ENCODE peak calls at places on chromosomes 16 and 17, in nine cellular contexts. Q is stimulated activated CD8-positive, alpha-beta memory T cell treated with anti-CD3 and anti-CD28 coated beads, Interleukin-4, amount 100 ng/mL, for 24 hours; N is iPS DF 19.7; E is cardiac fibroblast; O is substantia nigra; L is mucosa of descending colon; P is activated CD4-positive, CD25-positive, alpha-beta regulatory T cell; S is HFFc6; X is lung microvascular endothelial cell. Z is an unnamed sample.

GRCh38 chr16:8962393-8963009 is 1.2 kb downstream of the USP7 start:
- DNase-seq in Q (peak), N (no peak), E (no peak), O (no peak), L (peak), P (peak), S (no peak), X (peak), Z (no peak)

GRCh38 chr17:42392664-42393415 is 4.6 kb upstream of the STAT3 start:
- DNase-seq in Q (no peak), N (no peak), E (no peak), O (no peak), L (no peak), P (no peak), S (no peak), X (no peak), Z (no peak)

GRCh38 chr17:80141463-80142165 is 5.3 kb downstream of the EIF4A3 start:
- DNase-seq in Q (no peak), N (no peak), E (no peak), O (no peak), L (no peak), P (no peak), S (no peak), X (no peak), Z (no peak)

GRCh38 chr17:39235555-39236221 is 9.9 kb upstream of the STAC2 start:
- DNase-seq in Q (no peak), N (peak), E (peak), O (no peak), L (no peak), P (no peak), S (peak), X (peak), Z (peak)

GRCh38 chr17:29747660-29748059 is 124.9 kb upstream of the CORO6 start:
- DNase-seq in Q (no peak), N (no peak), E (no peak), O (no peak), L (no peak), P (no peak), S (peak), X (no peak), Z (no peak)

GRCh38 chr17:79391808-79392233 is 219.0 kb downstream of the RBFOX3 start:
- DNase-seq in Q (peak), N (peak), E (peak), O (peak), L (peak), P (peak), S (peak), X (peak), Z (peak)

GRCh38 chr17:74299618-74300009 is 25.6 kb downstream of the DNAI2 start:
- DNase-seq in Q (no peak), N (no peak), E (no peak), O (no peak), L (no peak), P (no peak), S (no peak), X (no peak), Z (no peak)

GRCh38 chr17:8188408-8188839 is 1.6 kb downstream of the BORCS6 start:
- DNase-seq in Q (no peak), N (no peak), E (no peak), O (no peak), L (peak), P (no peak), S (no peak), X (no peak), Z (no peak)

GRCh38 chr17:33285413-33285812 is 7.7 kb downstream of the ASIC2 start:
- DNase-seq in Q (no peak), N (no peak), E (no peak), O (no peak), L (no peak), P (no peak), S (no peak), X (no peak), Z (no peak)

GRCh38 chr16:89602273-89602951 is 11.0 kb upstream of the DPEP1 start:
- DNase-seq in Q (peak), N (no peak), E (peak), O (no peak), L (no peak), P (no peak), S (peak), X (peak), Z (peak)

GRCh38 chr16:69141014-69141413 is 8.6 kb downstream of the UTP4 start:
- DNase-seq in Q (no peak), N (no peak), E (no peak), O (no peak), L (no peak), P (no peak), S (no peak), X (no peak), Z (no peak)

GRCh38 chr16:23141959-23142740 is 7.1 kb downstream of the USP31 start:
- DNase-seq in Q (no peak), N (no peak), E (no peak), O (no peak), L (no peak), P (no peak), S (no peak), X (no peak), Z (no peak)

GRCh38 chr16:10616395-10616743 is 36.0 kb upstream of the EMP2 start:
- DNase-seq in Q (no peak), N (no peak), E (no peak), O (no peak), L (no peak), P (no peak), S (no peak), X (no peak), Z (no peak)

GRCh38 chr16:69762843-69763556 is 868 bp downstream of the WWP2 start:
- DNase-seq in Q (no peak), N (no peak), E (peak), O (no peak), L (no peak), P (no peak), S (peak), X (peak), Z (peak)

GRCh38 chr17:30812218-30813177 is 12.0 kb downstream of the CRLF3 start:
- DNase-seq in Q (no peak), N (no peak), E (peak), O (no peak), L (no peak), P (no peak), S (peak), X (no peak), Z (peak)

GRCh38 chr16:9099131-9099625 is 7.7 kb downstream of the HAPSTR1 start:
- DNase-seq in Q (no peak), N (no peak), E (peak), O (no peak), L (no peak), P (no peak), S (peak), X (peak), Z (no peak)

GRCh38 chr16:50444546-50444945 is 75.8 kb upstream of the BRD7 start:
- DNase-seq in Q (no peak), N (no peak), E (peak), O (no peak), L (no peak), P (no peak), S (no peak), X (no peak), Z (no peak)

GRCh38 chr17:19386974-19387920 is at the start of gene MFAP4:
- DNase-seq in Q (no peak), N (no peak), E (peak), O (no peak), L (peak), P (no peak), S (peak), X (no peak), Z (peak)

GRCh38 chr17:28133562-28133970 is 91.1 kb downstream of the NLK start:
- DNase-seq in Q (no peak), N (no peak), E (peak), O (no peak), L (no peak), P (no peak), S (peak), X (peak), Z (peak)

GRCh38 chr17:48595107-48595999 is 1.8 kb upstream of the HOXB5 start:
- DNase-seq in Q (no peak), N (no peak), E (no peak), O (no peak), L (no peak), P (no peak), S (no peak), X (no peak), Z (no peak)

GRCh38 chr16:25625620-25626019 is 66.1 kb upstream of the HS3ST4 start:
- DNase-seq in Q (no peak), N (no peak), E (no peak), O (no peak), L (no peak), P (no peak), S (no peak), X (no peak), Z (no peak)

GRCh38 chr16:67868290-67868689 is 4.6 kb upstream of the EDC4 start:
- DNase-seq in Q (no peak), N (no peak), E (no peak), O (no peak), L (no peak), P (no peak), S (no peak), X (no peak), Z (no peak)

GRCh38 chr17:13016881-13017622 is 775 bp downstream of the ELAC2 start:
- DNase-seq in Q (no peak), N (no peak), E (peak), O (no peak), L (no peak), P (no peak), S (peak), X (peak), Z (no peak)

GRCh38 chr17:50258647-50259483 is 15.4 kb upstream of the TMEM92 start:
- DNase-seq in Q (no peak), N (no peak), E (peak), O (no peak), L (no peak), P (no peak), S (peak), X (no peak), Z (peak)

GRCh38 chr17:41775394-41776226 is 10.9 kb downstream of the JUP start:
- DNase-seq in Q (no peak), N (no peak), E (peak), O (peak), L (peak), P (no peak), S (no peak), X (peak), Z (no peak)

GRCh38 chr16:75455677-75456076 is 8.8 kb downstream of the TMEM170A start:
- DNase-seq in Q (no peak), N (no peak), E (no peak), O (no peak), L (no peak), P (no peak), S (no peak), X (no peak), Z (no peak)